ENCODE peak calls at places on chromosome 15, in nine cellular contexts. Q is A172; T is activated CD4-positive, alpha-beta T cell treated with anti-CD3 and anti-CD28 coated beads for 24 hours; Y is NB4; K is ELF-1; J is ovary; O is cardiac septum; A is neural crest cell; V is fibroblast of mammary gland. F is an unnamed sample.

GRCh38 chr15:90762109-90762508 is 45.0 kb downstream of the BLM start:
- DNase-seq in A (no peak), T (no peak), O (peak), V (peak), Y (peak), Q (no peak), J (no peak), K (no peak), F (no peak)

GRCh38 chr15:55108858-55109518 is 87.8 kb downstream of the RSL24D1 start:
- DNase-seq in K (peak), T (peak), O (no peak), V (peak), Y (peak), A (peak), J (no peak), Q (peak), F (peak)

GRCh38 chr15:85947936-85948335 is 131.7 kb upstream of the AGBL1 start:
- DNase-seq in V (no peak), Q (no peak), J (no peak), O (no peak), A (no peak), K (no peak), T (no peak), Y (no peak), F (no peak)

GRCh38 chr15:31472636-31473383 is 146.2 kb downstream of the KLF13 start:
- DNase-seq in O (peak), K (no peak), V (peak), Q (no peak), A (no peak), Y (no peak), J (no peak), T (no peak), F (no peak)

GRCh38 chr15:42069025-42069424 is 25.3 kb downstream of the PLA2G4D start:
- DNase-seq in J (no peak), K (no peak), Q (no peak), A (no peak), V (no peak), Y (peak), T (no peak), O (no peak), F (no peak)

GRCh38 chr15:69719527-69719926 is 266.9 kb downstream of the RPLP1 start:
- DNase-seq in Q (no peak), J (no peak), V (no peak), T (no peak), O (peak), A (no peak), K (no peak), Y (peak), F (no peak)

GRCh38 chr15:29138260-29138659 is 131.4 kb downstream of the NSMCE3 start:
- DNase-seq in V (no peak), K (no peak), T (no peak), Y (no peak), O (peak), Q (no peak), A (no peak), J (no peak), F (no peak)

GRCh38 chr15:49423021-49423420 is at the start of gene FGF7:
- DNase-seq in T (no peak), Q (no peak), Y (peak), J (peak), V (peak), O (no peak), K (no peak), A (no peak), F (no peak)